ENCODE peak calls at places on chromosomes 3 and 15, in nine cellular contexts. F is A549; V is CD8-positive, alpha-beta memory T cell; Q is mammary epithelial cell; H is Peyer's patch; Z is body of pancreas; S is stomach; N is A673; G is cardiac muscle cell. P is an unnamed sample.

GRCh38 chr3:148797822-148798221 is 29.8 kb upstream of the CPB1 start:
- DNase-seq in F (no peak), V (no peak), Q (no peak), H (no peak), Z (no peak), S (no peak), N (no peak), G (no peak), P (no peak)

GRCh38 chr15:42133892-42134502 is 22.4 kb downstream of the PLA2G4F start:
- DNase-seq in F (peak; percentile 41), V (peak; percentile 27), Q (peak; percentile 39), H (peak; percentile 77), Z (peak; percentile 64), S (peak; percentile 74), N (peak; percentile 65), G (peak; percentile 58), P (no peak)

GRCh38 chr3:52004158-52004787 is 8.6 kb upstream of the RPL29 start:
- DNase-seq in F (no peak), V (no peak), Q (no peak), H (no peak), Z (no peak), S (no peak), N (peak; percentile 60), G (peak; percentile 88), P (no peak)

GRCh38 chr3:9169951-9170850 is 79.2 kb downstream of the SRGAP3 start:
- DNase-seq in F (no peak), V (no peak), Q (no peak), H (no peak), Z (no peak), S (no peak), N (no peak), G (no peak), P (no peak)

GRCh38 chr15:42413914-42414313 is 54.6 kb downstream of the CAPN3 start:
- DNase-seq in F (no peak), V (no peak), Q (no peak), H (no peak), Z (no peak), S (no peak), N (no peak), G (no peak), P (no peak)

GRCh38 chr3:94734201-94734600 is 671.3 kb downstream of the NSUN3 start:
- DNase-seq in F (no peak), V (no peak), Q (no peak), H (no peak), Z (no peak), S (no peak), N (peak; percentile 10), G (no peak), P (no peak)

GRCh38 chr3:130839815-130840214 is 54.1 kb upstream of the ATP2C1 start:
- DNase-seq in F (no peak), V (no peak), Q (no peak), H (no peak), Z (peak; percentile 58), S (no peak), N (peak; percentile 11), G (peak; percentile 19), P (no peak)

GRCh38 chr3:63973406-63973805 is 49.9 kb downstream of the PSMD6 start:
- DNase-seq in F (no peak), V (no peak), Q (no peak), H (no peak), Z (no peak), S (no peak), N (no peak), G (no peak), P (no peak)

GRCh38 chr3:141773676-141774075 is 10.5 kb downstream of the GRK7 start:
- DNase-seq in F (no peak), V (no peak), Q (no peak), H (no peak), Z (no peak), S (no peak), N (no peak), G (no peak), P (no peak)

GRCh38 chr3:146589899-146590508 is 15.1 kb downstream of the PLSCR5 start:
- DNase-seq in F (peak; percentile 31), V (no peak), Q (peak; percentile 36), H (no peak), Z (peak; percentile 59), S (no peak), N (peak; percentile 60), G (peak; percentile 68), P (peak; percentile 18)

GRCh38 chr3:15682766-15683165 is 81.2 kb downstream of the BTD start:
- DNase-seq in F (no peak), V (no peak), Q (no peak), H (no peak), Z (no peak), S (no peak), N (no peak), G (peak; percentile 6), P (no peak)

GRCh38 chr15:68348064-68348463 is 70.5 kb downstream of the FEM1B start:
- DNase-seq in F (no peak), V (no peak), Q (no peak), H (no peak), Z (no peak), S (no peak), N (no peak), G (no peak), P (no peak)

GRCh38 chr3:104598848-104599501 is 767.7 kb upstream of the ALCAM start:
- DNase-seq in F (no peak), V (no peak), Q (peak; percentile 17), H (no peak), Z (peak; percentile 50), S (peak; percentile 69), N (no peak), G (no peak), P (peak; percentile 91)

GRCh38 chr3:147730311-147730710 is 321.1 kb downstream of the ZIC1 start:
- DNase-seq in F (no peak), V (no peak), Q (no peak), H (no peak), Z (no peak), S (no peak), N (no peak), G (peak; percentile 9), P (no peak)

GRCh38 chr3:9903238-9903624 is 583 bp downstream of the IL17RE start:
- DNase-seq in F (no peak), V (no peak), Q (no peak), H (no peak), Z (no peak), S (no peak), N (peak; percentile 52), G (no peak), P (no peak)

GRCh38 chr3:131694351-131694750 is 191.6 kb upstream of the MRPL3 start:
- DNase-seq in F (no peak), V (no peak), Q (no peak), H (no peak), Z (no peak), S (no peak), N (no peak), G (no peak), P (no peak)

GRCh38 chr3:36172699-36173098 is 207.6 kb upstream of the STAC start:
- DNase-seq in F (no peak), V (no peak), Q (peak; percentile 44), H (no peak), Z (no peak), S (no peak), N (no peak), G (no peak), P (no peak)

GRCh38 chr3:138356666-138357409 is 8.5 kb downstream of the MRAS start:
- DNase-seq in F (no peak), V (no peak), Q (no peak), H (no peak), Z (no peak), S (no peak), N (no peak), G (no peak), P (no peak)
- H3K27ac ChIP-seq in F (no peak overlapping the region), V (no peak overlapping the region), Q (no peak overlapping the region), H (no peak overlapping the region), Z (no peak overlapping the region), S (no peak overlapping the region), N (no peak overlapping the region), G (no peak overlapping the region), P (no peak overlapping the region)

GRCh38 chr3:4425055-4425454 is 42.0 kb downstream of the SUMF1 start:
- DNase-seq in F (no peak), V (no peak), Q (no peak), H (no peak), Z (no peak), S (no peak), N (no peak), G (no peak), P (no peak)

GRCh38 chr3:4429648-4430350 is 37.3 kb downstream of the SUMF1 start:
- DNase-seq in F (no peak), V (no peak), Q (no peak), H (no peak), Z (no peak), S (no peak), N (no peak), G (no peak), P (no peak)

GRCh38 chr3:4425707-4426106 is 41.4 kb downstream of the SUMF1 start:
- DNase-seq in F (no peak), V (no peak), Q (peak; percentile 54), H (no peak), Z (no peak), S (no peak), N (no peak), G (no peak), P (no peak)

GRCh38 chr3:4426782-4427344 is 40.2 kb downstream of the SUMF1 start:
- DNase-seq in F (no peak), V (no peak), Q (peak; percentile 72), H (no peak), Z (no peak), S (no peak), N (peak; percentile 74), G (peak; percentile 51), P (no peak)

DNA sequence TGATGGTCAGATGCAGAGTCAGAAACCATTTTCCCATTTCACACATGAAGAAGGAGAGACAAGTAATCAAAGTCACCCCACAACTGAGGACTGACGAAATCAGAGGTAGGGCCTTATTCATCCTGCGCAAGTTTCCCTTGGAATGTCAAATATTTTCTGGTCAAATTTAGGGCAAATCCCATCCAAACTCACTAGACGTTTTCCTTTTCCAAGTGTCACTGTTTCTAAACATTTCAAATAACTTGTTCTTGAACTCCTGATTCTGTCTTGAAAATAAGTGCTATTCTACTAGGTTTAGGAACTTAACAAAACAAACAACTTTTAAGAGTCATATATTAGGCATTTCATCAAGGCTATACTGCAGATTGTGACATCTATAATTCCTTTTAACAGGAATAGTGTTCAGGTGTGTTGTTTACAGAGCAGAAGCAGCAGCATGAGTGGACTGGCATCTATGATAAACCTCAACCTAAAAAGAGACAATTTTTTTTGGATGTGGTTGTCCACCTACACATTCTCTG is 40.7 kb downstream of the SUMF1 start:
- DNase-seq in F (no peak), V (no peak), Q (peak; percentile 3), H (no peak), Z (no peak), S (no peak), N (no peak), G (no peak), P (no peak)
- H3K27ac ChIP-seq in F (no peak overlapping the region), V (no peak overlapping the region), Q (peak overlapping the region; percentile 46), H (no peak overlapping the region), Z (no peak overlapping the region), S (no peak overlapping the region), N (no peak overlapping the region), G (no peak overlapping the region), P (no peak overlapping the region)

GRCh38 chr3:179181021-179181472 is 32.9 kb downstream of the PIK3CA start:
- DNase-seq in F (no peak), V (no peak), Q (peak; percentile 65), H (no peak), Z (no peak), S (no peak), N (peak; percentile 26), G (no peak), P (no peak)
- H3K27ac ChIP-seq in F (no peak overlapping the region), V (no peak overlapping the region), Q (no peak overlapping the region), H (peak overlapping the region; percentile 12), Z (peak overlapping the region; percentile 46), S (peak overlapping the region; percentile 36), N (peak overlapping the region; percentile 14), G (no peak overlapping the region), P (peak overlapping the region; percentile 27)

GRCh38 chr15:64009798-64010241 is 36.5 kb downstream of the DAPK2 start:
- DNase-seq in F (no peak), V (peak; percentile 30), Q (peak; percentile 88), H (no peak), Z (no peak), S (no peak), N (no peak), G (no peak), P (no peak)
- H3K27ac ChIP-seq in F (no peak overlapping the region), V (peak overlapping the region; percentile 71), Q (peak overlapping the region; percentile 74), H (peak overlapping the region; percentile 72), Z (no peak overlapping the region), S (peak overlapping the region; percentile 46), N (no peak overlapping the region), G (no peak overlapping the region), P (no peak overlapping the region)